ENCODE peak calls at places on chromosomes 2 and 18, in eight cellular contexts. One of them, this sample, is unnamed.

GRCh38 chr2:12037301-12037700 is 290.9 kb downstream of the LPIN1 start:
- DNase-seq in CD8-positive, alpha-beta T cell: no peak
- DNase-seq in AG04450: no peak
- DNase-seq in vagina: no peak
- DNase-seq in GM23248: no peak
- DNase-seq in DND-41: no peak
- DNase-seq in right atrium auricular region: no peak
- DNase-seq in ovary: no peak
- DNase-seq in this sample: no peak

GRCh38 chr2:27653397-27653796 is 10.0 kb downstream of the SUPT7L start:
- DNase-seq in ovary: no peak
- DNase-seq in DND-41: no peak
- DNase-seq in CD8-positive, alpha-beta T cell: no peak
- DNase-seq in GM23248: peak; percentile 18
- DNase-seq in vagina: no peak
- DNase-seq in AG04450: no peak
- DNase-seq in right atrium auricular region: no peak
- DNase-seq in this sample: no peak

GRCh38 chr2:86274918-86275275 is 62.5 kb downstream of the REEP1 start:
- DNase-seq in CD8-positive, alpha-beta T cell: no peak
- DNase-seq in vagina: no peak
- DNase-seq in AG04450: no peak
- DNase-seq in GM23248: no peak
- DNase-seq in ovary: no peak
- DNase-seq in DND-41: no peak
- DNase-seq in right atrium auricular region: no peak
- DNase-seq in this sample: no peak

GRCh38 chr2:178993788-178994187 is 56.1 kb downstream of the CCDC141 start:
- DNase-seq in ovary: no peak
- DNase-seq in GM23248: no peak
- DNase-seq in vagina: no peak
- DNase-seq in CD8-positive, alpha-beta T cell: no peak
- DNase-seq in right atrium auricular region: no peak
- DNase-seq in AG04450: no peak
- DNase-seq in DND-41: no peak
- DNase-seq in this sample: no peak

GRCh38 chr2:147177449-147177848 is 667.4 kb upstream of the ACVR2A start:
- DNase-seq in AG04450: no peak
- DNase-seq in right atrium auricular region: no peak
- DNase-seq in ovary: no peak
- DNase-seq in vagina: no peak
- DNase-seq in CD8-positive, alpha-beta T cell: no peak
- DNase-seq in GM23248: peak; percentile 69
- DNase-seq in DND-41: no peak
- DNase-seq in this sample: no peak

GRCh38 chr2:2664989-2665833 is 334.1 kb upstream of the MYT1L start:
- DNase-seq in AG04450: peak; percentile 77
- DNase-seq in CD8-positive, alpha-beta T cell: no peak
- DNase-seq in ovary: no peak
- DNase-seq in GM23248: peak; percentile 65
- DNase-seq in right atrium auricular region: no peak
- DNase-seq in DND-41: no peak
- DNase-seq in vagina: no peak
- DNase-seq in this sample: no peak

GRCh38 chr2:138742446-138743057 is 37.6 kb downstream of the NXPH2 start:
- DNase-seq in AG04450: no peak
- DNase-seq in GM23248: no peak
- DNase-seq in DND-41: no peak
- DNase-seq in right atrium auricular region: no peak
- DNase-seq in CD8-positive, alpha-beta T cell: no peak
- DNase-seq in ovary: no peak
- DNase-seq in vagina: no peak
- DNase-seq in this sample: no peak

GRCh38 chr2:191023235-191023679 is 9.3 kb upstream of the STAT1 start:
- DNase-seq in CD8-positive, alpha-beta T cell: no peak
- DNase-seq in DND-41: peak; percentile 73
- DNase-seq in vagina: no peak
- DNase-seq in right atrium auricular region: no peak
- DNase-seq in ovary: no peak
- DNase-seq in AG04450: no peak
- DNase-seq in GM23248: no peak
- DNase-seq in this sample: peak; percentile 46

GRCh38 chr2:45643095-45643494 is 8.4 kb upstream of the PRKCE start:
- DNase-seq in vagina: no peak
- DNase-seq in ovary: no peak
- DNase-seq in right atrium auricular region: no peak
- DNase-seq in GM23248: peak; percentile 35
- DNase-seq in AG04450: no peak
- DNase-seq in DND-41: no peak
- DNase-seq in CD8-positive, alpha-beta T cell: no peak
- DNase-seq in this sample: no peak

GRCh38 chr2:48412409-48413259 is 117.3 kb upstream of the STON1 start:
- DNase-seq in vagina: no peak
- DNase-seq in DND-41: no peak
- DNase-seq in ovary: no peak
- DNase-seq in AG04450: no peak
- DNase-seq in right atrium auricular region: no peak
- DNase-seq in GM23248: no peak
- DNase-seq in CD8-positive, alpha-beta T cell: no peak
- DNase-seq in this sample: no peak

GRCh38 chr2:44171018-44171417 is 2.3 kb downstream of the PPM1B start:
- DNase-seq in vagina: no peak
- DNase-seq in AG04450: no peak
- DNase-seq in ovary: no peak
- DNase-seq in CD8-positive, alpha-beta T cell: no peak
- DNase-seq in DND-41: no peak
- DNase-seq in right atrium auricular region: no peak
- DNase-seq in GM23248: peak; percentile 64
- DNase-seq in this sample: no peak

GRCh38 chr18:78905334-78905733 is 74.3 kb upstream of the SALL3 start:
- DNase-seq in right atrium auricular region: no peak
- DNase-seq in GM23248: no peak
- DNase-seq in ovary: no peak
- DNase-seq in vagina: no peak
- DNase-seq in AG04450: no peak
- DNase-seq in CD8-positive, alpha-beta T cell: no peak
- DNase-seq in DND-41: no peak
- DNase-seq in this sample: no peak

GRCh38 chr2:11615209-11615608 is 54.8 kb downstream of the NTSR2 start:
- DNase-seq in ovary: no peak
- DNase-seq in vagina: no peak
- DNase-seq in AG04450: no peak
- DNase-seq in DND-41: no peak
- DNase-seq in CD8-positive, alpha-beta T cell: no peak
- DNase-seq in GM23248: no peak
- DNase-seq in right atrium auricular region: no peak
- DNase-seq in this sample: no peak

GRCh38 chr2:30037016-30037415 is 109.8 kb upstream of the YPEL5 start:
- DNase-seq in ovary: no peak
- DNase-seq in DND-41: no peak
- DNase-seq in AG04450: no peak
- DNase-seq in right atrium auricular region: no peak
- DNase-seq in CD8-positive, alpha-beta T cell: no peak
- DNase-seq in vagina: no peak
- DNase-seq in GM23248: peak; percentile 49
- DNase-seq in this sample: no peak

GRCh38 chr2:105919826-105920225 is 175.1 kb downstream of the NCK2 start:
- DNase-seq in GM23248: peak; percentile 59
- DNase-seq in CD8-positive, alpha-beta T cell: peak; percentile 55
- DNase-seq in ovary: no peak
- DNase-seq in right atrium auricular region: peak; percentile 47
- DNase-seq in vagina: no peak
- DNase-seq in AG04450: peak; percentile 6
- DNase-seq in DND-41: peak; percentile 39
- DNase-seq in this sample: no peak

GRCh38 chr2:157769866-157770265 is 106.3 kb downstream of the ACVR1 start:
- DNase-seq in AG04450: no peak
- DNase-seq in right atrium auricular region: no peak
- DNase-seq in ovary: no peak
- DNase-seq in DND-41: no peak
- DNase-seq in CD8-positive, alpha-beta T cell: no peak
- DNase-seq in vagina: no peak
- DNase-seq in GM23248: peak; percentile 30
- DNase-seq in this sample: no peak

GRCh38 chr2:11874861-11875260 is 128.4 kb downstream of the LPIN1 start:
- DNase-seq in ovary: no peak
- DNase-seq in DND-41: no peak
- DNase-seq in CD8-positive, alpha-beta T cell: no peak
- DNase-seq in right atrium auricular region: no peak
- DNase-seq in AG04450: no peak
- DNase-seq in GM23248: no peak
- DNase-seq in vagina: peak; percentile 55
- DNase-seq in this sample: no peak

GRCh38 chr2:105150231-105150630 is 91.3 kb upstream of the GPR45 start:
- DNase-seq in right atrium auricular region: no peak
- DNase-seq in vagina: no peak
- DNase-seq in CD8-positive, alpha-beta T cell: no peak
- DNase-seq in AG04450: no peak
- DNase-seq in GM23248: no peak
- DNase-seq in ovary: no peak
- DNase-seq in DND-41: no peak
- DNase-seq in this sample: no peak

GRCh38 chr18:46095532-46095931 is 2.6 kb downstream of the ATP5F1A start:
- DNase-seq in vagina: no peak
- DNase-seq in DND-41: no peak
- DNase-seq in GM23248: no peak
- DNase-seq in ovary: no peak
- DNase-seq in right atrium auricular region: no peak
- DNase-seq in AG04450: no peak
- DNase-seq in CD8-positive, alpha-beta T cell: no peak
- DNase-seq in this sample: no peak

GRCh38 chr2:97737421-97738235 is 24.3 kb downstream of the ZAP70 start:
- DNase-seq in AG04450: no peak
- DNase-seq in GM23248: no peak
- DNase-seq in ovary: no peak
- DNase-seq in CD8-positive, alpha-beta T cell: no peak
- DNase-seq in DND-41: no peak
- DNase-seq in vagina: no peak
- DNase-seq in right atrium auricular region: no peak
- DNase-seq in this sample: no peak

GRCh38 chr2:3672861-3673670 is 15.1 kb downstream of the ALLC start:
- DNase-seq in AG04450: no peak
- DNase-seq in GM23248: no peak
- DNase-seq in right atrium auricular region: no peak
- DNase-seq in vagina: peak; percentile 72
- DNase-seq in ovary: no peak
- DNase-seq in CD8-positive, alpha-beta T cell: no peak
- DNase-seq in DND-41: no peak
- DNase-seq in this sample: no peak

GRCh38 chr2:23397483-23397882 is 12.5 kb downstream of the KLHL29 start:
- DNase-seq in CD8-positive, alpha-beta T cell: no peak
- DNase-seq in DND-41: no peak
- DNase-seq in ovary: no peak
- DNase-seq in GM23248: no peak
- DNase-seq in vagina: no peak
- DNase-seq in right atrium auricular region: no peak
- DNase-seq in AG04450: no peak
- DNase-seq in this sample: no peak

GRCh38 chr2:2850218-2850850 is 519.3 kb upstream of the MYT1L start:
- DNase-seq in GM23248: no peak
- DNase-seq in vagina: no peak
- DNase-seq in right atrium auricular region: no peak
- DNase-seq in DND-41: no peak
- DNase-seq in ovary: no peak
- DNase-seq in AG04450: no peak
- DNase-seq in CD8-positive, alpha-beta T cell: no peak
- DNase-seq in this sample: no peak

GRCh38 chr2:108148555-108148954 is 91.2 kb upstream of the SULT1C3 start:
- DNase-seq in ovary: no peak
- DNase-seq in vagina: no peak
- DNase-seq in right atrium auricular region: no peak
- DNase-seq in AG04450: no peak
- DNase-seq in DND-41: no peak
- DNase-seq in GM23248: no peak
- DNase-seq in CD8-positive, alpha-beta T cell: no peak
- DNase-seq in this sample: no peak

GRCh38 chr18:54116541-54117257 is 107.8 kb downstream of the MBD2 start:
- DNase-seq in GM23248: no peak
- DNase-seq in right atrium auricular region: no peak
- DNase-seq in AG04450: no peak
- DNase-seq in ovary: no peak
- DNase-seq in CD8-positive, alpha-beta T cell: no peak
- DNase-seq in vagina: no peak
- DNase-seq in DND-41: no peak
- DNase-seq in this sample: no peak
- H3K4me3 ChIP-seq in GM23248: no peak overlapping the region
- H3K4me3 ChIP-seq in right atrium auricular region: no peak overlapping the region
- H3K4me3 ChIP-seq in AG04450: no peak overlapping the region
- H3K4me3 ChIP-seq in ovary: no peak overlapping the region
- H3K4me3 ChIP-seq in CD8-positive, alpha-beta T cell: no peak overlapping the region
- H3K4me3 ChIP-seq in vagina: no peak overlapping the region
- H3K4me3 ChIP-seq in DND-41: no peak overlapping the region
- H3K4me3 ChIP-seq in this sample: no peak overlapping the region

GRCh38 chr2:164306872-164307271 is 314.4 kb downstream of the GRB14 start:
- DNase-seq in CD8-positive, alpha-beta T cell: no peak
- DNase-seq in AG04450: no peak
- DNase-seq in vagina: no peak
- DNase-seq in GM23248: no peak
- DNase-seq in DND-41: no peak
- DNase-seq in right atrium auricular region: no peak
- DNase-seq in ovary: no peak
- DNase-seq in this sample: no peak

DNA sequence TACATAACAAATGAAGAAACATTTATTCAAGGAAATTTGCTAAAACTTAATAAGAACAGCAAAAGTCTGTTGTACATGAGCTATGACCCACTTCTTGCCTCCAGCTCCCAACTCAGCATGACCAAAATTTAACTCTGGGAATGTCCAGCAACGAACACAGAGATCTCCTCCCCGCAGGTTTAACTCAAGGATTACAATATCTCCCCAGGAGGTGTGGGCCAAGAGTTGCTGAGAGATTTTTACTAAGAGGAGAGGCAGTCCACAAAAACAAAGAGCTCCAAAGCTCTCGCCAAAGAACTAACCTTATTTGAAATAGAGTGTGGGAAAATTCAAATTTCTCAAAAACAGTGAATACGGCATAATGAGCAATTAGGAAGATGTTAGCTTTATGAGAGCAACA is 318.5 kb downstream of the GRB14 start:
- DNase-seq in right atrium auricular region: no peak
- DNase-seq in ovary: no peak
- DNase-seq in DND-41: no peak
- DNase-seq in AG04450: no peak
- DNase-seq in GM23248: no peak
- DNase-seq in vagina: no peak
- DNase-seq in CD8-positive, alpha-beta T cell: no peak
- DNase-seq in this sample: no peak
- H3K27me3 ChIP-seq in right atrium auricular region: no peaks in the 10 kb centered on the region
- H3K27me3 ChIP-seq in ovary: no peaks in the 10 kb centered on the region
- H3K27me3 ChIP-seq in DND-41: no peaks in the 10 kb centered on the region
- H3K27me3 ChIP-seq in AG04450: no peaks in the 10 kb centered on the region
- H3K27me3 ChIP-seq in GM23248: no peaks in the 10 kb centered on the region
- H3K27me3 ChIP-seq in vagina: no peaks in the 10 kb centered on the region
- H3K27me3 ChIP-seq in CD8-positive, alpha-beta T cell: no peaks in the 10 kb centered on the region
- H3K27me3 ChIP-seq in this sample: no peaks in the 10 kb centered on the region

GRCh38 chr2:144749188-144749587 is 229.3 kb upstream of the ZEB2 start:
- DNase-seq in AG04450: no peak
- DNase-seq in CD8-positive, alpha-beta T cell: no peak
- DNase-seq in right atrium auricular region: no peak
- DNase-seq in vagina: no peak
- DNase-seq in DND-41: no peak
- DNase-seq in ovary: no peak
- DNase-seq in GM23248: no peak
- DNase-seq in this sample: no peak
- H3K9me3 ChIP-seq in AG04450: peaks cover 7% of the 10 kb centered on the region
- H3K9me3 ChIP-seq in CD8-positive, alpha-beta T cell: no peaks in the 10 kb centered on the region
- H3K9me3 ChIP-seq in right atrium auricular region: no peaks in the 10 kb centered on the region
- H3K9me3 ChIP-seq in vagina: peaks cover 13% of the 10 kb centered on the region
- H3K9me3 ChIP-seq in DND-41: peaks cover 46% of the 10 kb centered on the region
- H3K9me3 ChIP-seq in ovary: no peaks in the 10 kb centered on the region
- H3K9me3 ChIP-seq in GM23248: no peaks in the 10 kb centered on the region
- H3K9me3 ChIP-seq in this sample: no peaks in the 10 kb centered on the region

GRCh38 chr2:74037379-74037860 is 52.7 kb downstream of the TET3 start:
- DNase-seq in GM23248: peak; percentile 34
- DNase-seq in CD8-positive, alpha-beta T cell: no peak
- DNase-seq in ovary: no peak
- DNase-seq in vagina: no peak
- DNase-seq in DND-41: peak; percentile 28
- DNase-seq in right atrium auricular region: no peak
- DNase-seq in AG04450: peak; percentile 11
- DNase-seq in this sample: no peak
- H3K4me3 ChIP-seq in GM23248: no peak overlapping the region
- H3K4me3 ChIP-seq in CD8-positive, alpha-beta T cell: no peak overlapping the region
- H3K4me3 ChIP-seq in ovary: no peak overlapping the region
- H3K4me3 ChIP-seq in vagina: no peak overlapping the region
- H3K4me3 ChIP-seq in DND-41: no peak overlapping the region
- H3K4me3 ChIP-seq in right atrium auricular region: no peak overlapping the region
- H3K4me3 ChIP-seq in AG04450: no peak overlapping the region
- H3K4me3 ChIP-seq in this sample: no peak overlapping the region